ENCODE peak calls at places on chromosomes 3 and 15, in four cellular contexts. W is A549, T is OCI-LY7, Z is endodermal cell. X is an unnamed sample.

GRCh38 chr3:193716155-193716554 is 123.1 kb downstream of the OPA1 start:
- DNase-seq in W (no peak), T (peak), Z (no peak), X (no peak)

GRCh38 chr15:31803388-31803884 is 226.9 kb upstream of the CHRNA7 start:
- DNase-seq in W (no peak), T (no peak), Z (no peak), X (no peak)

GRCh38 chr3:46405301-46406079 is 1.4 kb downstream of the CCR5AS start:
- DNase-seq in W (no peak), T (no peak), Z (no peak), X (no peak)

GRCh38 chr15:99943466-99943865 is 210.2 kb upstream of the LYSMD4 start:
- DNase-seq in W (no peak), T (no peak), Z (no peak), X (no peak)

GRCh38 chr3:33729993-33730392 is 11.9 kb upstream of the CLASP2 start:
- DNase-seq in W (no peak), T (peak), Z (no peak), X (no peak)

GRCh38 chr3:6717026-6717943 is 143.6 kb upstream of the GRM7 start:
- DNase-seq in W (no peak), T (peak), Z (no peak), X (no peak)

GRCh38 chr3:15860014-15860934 is 62.5 kb upstream of the ANKRD28 start:
- DNase-seq in W (peak), T (peak), Z (peak), X (peak)

GRCh38 chr3:151146071-151146730 is 56.8 kb downstream of the GPR171 start:
- DNase-seq in W (peak), T (peak), Z (peak), X (peak)

GRCh38 chr3:184679056-184679502 is 32.8 kb downstream of the MAGEF1 start:
- DNase-seq in W (no peak), T (no peak), Z (peak), X (no peak)

GRCh38 chr3:126851934-126852333 is 131.0 kb upstream of the PLXNA1 start:
- DNase-seq in W (no peak), T (no peak), Z (peak), X (no peak)

GRCh38 chr15:65424683-65425082 is 1.9 kb upstream of the IGDCC4 start:
- DNase-seq in W (no peak), T (no peak), Z (peak), X (no peak)

GRCh38 chr3:16060945-16061344 is 113.5 kb upstream of the GALNT15 start:
- DNase-seq in W (peak), T (no peak), Z (no peak), X (peak)

GRCh38 chr15:48565560-48566482 is 79.7 kb downstream of the FBN1 start:
- DNase-seq in W (peak), T (no peak), Z (no peak), X (peak)

GRCh38 chr15:64356443-64357040 is 569 bp upstream of the CSNK1G1 start:
- DNase-seq in W (peak), T (no peak), Z (no peak), X (no peak)

GRCh38 chr15:22956980-22957264 is 23.2 kb downstream of the CYFIP1 start:
- DNase-seq in W (no peak), T (no peak), Z (peak), X (no peak)

GRCh38 chr3:46849686-46850467 is 13.4 kb downstream of the MYL3 start:
- DNase-seq in W (no peak), T (no peak), Z (peak), X (no peak)

GRCh38 chr3:24258727-24259600 is 235.7 kb downstream of the THRB start:
- DNase-seq in W (no peak), T (no peak), Z (no peak), X (no peak)

GRCh38 chr15:70439304-70439877 is 324.0 kb downstream of the UACA start:
- DNase-seq in W (no peak), T (no peak), Z (no peak), X (no peak)

GRCh38 chr15:82571722-82572222 is 31.5 kb upstream of the RPS17 start:
- DNase-seq in W (no peak), T (no peak), Z (peak), X (no peak)

GRCh38 chr3:151673974-151674373 is 59.8 kb upstream of the AADACL2 start:
- DNase-seq in W (no peak), T (no peak), Z (no peak), X (no peak)

GRCh38 chr15:96316953-96317629 is 13.4 kb upstream of the NR2F2 start:
- DNase-seq in W (no peak), T (no peak), Z (no peak), X (no peak)

GRCh38 chr3:133162906-133163305 is 124.7 kb downstream of the TMEM108 start:
- DNase-seq in W (no peak), T (no peak), Z (no peak), X (no peak)

GRCh38 chr3:72077473-72078259 is 292.7 kb upstream of the PROK2 start:
- DNase-seq in W (no peak), T (peak), Z (no peak), X (no peak)

GRCh38 chr3:72078661-72079368 is 293.9 kb upstream of the PROK2 start:
- DNase-seq in W (no peak), T (peak), Z (no peak), X (no peak)

GRCh38 chr3:72080101-72080500 is 295.2 kb upstream of the PROK2 start:
- DNase-seq in W (no peak), T (no peak), Z (no peak), X (no peak)

GRCh38 chr3:72080800-72081199 is 295.9 kb upstream of the PROK2 start:
- DNase-seq in W (no peak), T (no peak), Z (no peak), X (no peak)

GRCh38 chr3:72079369-72079872 is 294.5 kb upstream of the PROK2 start:
- DNase-seq in W (no peak), T (peak), Z (no peak), X (no peak)
- TF ChIP-seq CTCF in W (no peak), T (peak), Z (peak), X (no peak)

GRCh38 chr15:29270976-29271375 is 1.4 kb upstream of the NSMCE3 start:
- DNase-seq in W (no peak), T (peak), Z (no peak), X (no peak)

GRCh38 chr15:29269485-29270168 is at the start of gene NSMCE3:
- DNase-seq in W (peak), T (peak), Z (peak), X (peak)

GRCh38 chr15:29268706-29269484 is 727 bp downstream of the NSMCE3 start:
- DNase-seq in W (peak), T (peak), Z (peak), X (peak)

GRCh38 chr15:29270169-29270955 is 740 bp upstream of the NSMCE3 start:
- DNase-seq in W (no peak), T (peak), Z (no peak), X (no peak)

DNA sequence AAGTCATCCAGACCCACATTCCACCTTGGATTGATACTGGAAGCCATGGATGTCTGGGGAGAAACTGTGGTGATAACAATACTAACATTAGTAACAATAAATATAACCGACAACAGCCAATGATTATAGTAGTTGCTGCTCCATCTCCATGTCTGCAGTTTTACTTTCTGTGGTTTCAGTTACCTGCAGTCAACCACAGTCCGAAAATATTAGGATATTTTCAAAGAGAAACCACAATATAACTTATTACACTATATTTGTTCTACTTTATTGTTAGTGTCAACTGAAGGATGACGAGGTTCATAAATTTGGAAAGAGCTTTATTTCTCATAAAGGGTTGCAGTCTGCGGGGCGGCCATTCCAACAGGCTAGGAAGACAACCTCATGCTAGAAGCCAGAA is 2.6 kb upstream of the NSMCE3 start:
- DNase-seq in W (no peak), T (no peak), Z (no peak), X (no peak)
- TF ChIP-seq CTCF in W (no peak), T (no peak), Z (no peak), X (no peak)

GRCh38 chr15:52527898-52528464 is 699 bp downstream of the MYO5A start:
- DNase-seq in W (peak), T (peak), Z (no peak), X (peak)

GRCh38 chr15:52527196-52527897 is 1.3 kb downstream of the MYO5A start:
- DNase-seq in W (no peak), T (no peak), Z (no peak), X (no peak)

GRCh38 chr15:52529940-52530339 is 1.3 kb upstream of the MYO5A start:
- DNase-seq in W (no peak), T (no peak), Z (no peak), X (no peak)

GRCh38 chr15:52529289-52529929 is 729 bp upstream of the MYO5A start:
- DNase-seq in W (peak), T (peak), Z (no peak), X (no peak)

GRCh38 chr15:52528465-52529288 is at the start of gene MYO5A:
- DNase-seq in W (peak), T (peak), Z (peak), X (peak)
- TF ChIP-seq CTCF in W (peak), T (peak), Z (peak), X (no peak)

GRCh38 chr3:28088811-28089526 is 152.4 kb upstream of the CMC1 start:
- DNase-seq in W (no peak), T (no peak), Z (no peak), X (no peak)

GRCh38 chr3:28089527-28089897 is 151.9 kb upstream of the CMC1 start:
- DNase-seq in W (no peak), T (no peak), Z (no peak), X (no peak)
- TF ChIP-seq CTCF in W (no peak), T (no peak), Z (no peak), X (no peak)

GRCh38 chr3:192417012-192417411 is 310.3 kb downstream of the FGF12 start:
- DNase-seq in W (no peak), T (no peak), Z (no peak), X (no peak)

GRCh38 chr3:192419312-192419711 is 308.0 kb downstream of the FGF12 start:
- DNase-seq in W (no peak), T (no peak), Z (no peak), X (no peak)

GRCh38 chr3:192417559-192418055 is 309.7 kb downstream of the FGF12 start:
- DNase-seq in W (no peak), T (no peak), Z (no peak), X (no peak)

GRCh38 chr3:192422321-192422997 is 304.9 kb downstream of the FGF12 start:
- DNase-seq in W (no peak), T (no peak), Z (no peak), X (peak)

DNA sequence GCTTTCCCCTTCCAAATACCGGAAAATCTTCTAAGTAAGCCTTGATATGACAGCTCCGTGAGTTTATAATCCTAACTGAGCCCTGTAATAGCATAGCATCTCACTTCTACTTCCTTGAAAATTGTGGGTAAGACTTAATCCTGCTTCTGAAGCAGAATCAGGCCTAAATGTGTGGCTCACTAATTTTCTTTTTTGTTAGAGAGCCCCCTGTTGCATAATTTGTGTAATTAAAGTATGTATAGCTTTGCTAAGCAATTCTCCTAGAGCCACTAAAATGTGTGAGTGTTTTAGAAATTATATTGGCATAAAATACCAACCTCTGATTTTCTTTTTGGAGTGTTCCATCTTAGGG is 304.4 kb downstream of the FGF12 start:
- DNase-seq in W (no peak), T (peak), Z (no peak), X (peak)
- TF ChIP-seq CTCF in W (peak), T (peak), Z (peak), X (peak)